ENCODE peak calls at places on chromosomes 4 and X, in four cellular contexts. P, C, X and W are unnamed samples.
A peak's percentile ranks its signal among the peaks of the same experiment; 100 is the strongest.

GRCh38 chrX:101397779-101398178 is 7.0 kb downstream of the RPL36A start:
- DNase-seq in C (no peak), P (no peak), X (no peak), W (no peak)

GRCh38 chr4:113646456-113646809 is 115.1 kb downstream of the CAMK2D start:
- DNase-seq in P (peak; percentile 46), X (no peak), C (no peak), W (no peak)

GRCh38 chr4:95537181-95537580 is 11.6 kb downstream of the UNC5C start:
- DNase-seq in P (no peak), C (no peak), X (no peak), W (no peak)

GRCh38 chr4:176538217-176538925 is 218.6 kb downstream of the SPCS3 start:
- DNase-seq in X (no peak), C (no peak), P (no peak), W (no peak)

GRCh38 chr4:26804876-26805275 is 55.8 kb upstream of the STIM2 start:
- DNase-seq in C (no peak), P (no peak), X (no peak), W (no peak)

GRCh38 chr4:155234206-155234605 is 25.8 kb downstream of the NPY2R start:
- DNase-seq in C (no peak), X (no peak), P (no peak), W (no peak)

GRCh38 chr4:10160280-10160856 is 43.8 kb upstream of the WDR1 start:
- DNase-seq in C (peak; percentile 39), X (no peak), P (no peak), W (peak; percentile 18)

GRCh38 chrX:72121381-72121780 is 10.3 kb downstream of the RTL5 start:
- DNase-seq in C (no peak), P (no peak), X (no peak), W (no peak)

GRCh38 chr4:153645183-153645582 is 38.9 kb upstream of the TLR2 start:
- DNase-seq in C (peak; percentile 42), X (no peak), P (no peak), W (no peak)

GRCh38 chr4:32826169-32826568 is 2106.0 kb downstream of the PCDH7 start:
- DNase-seq in C (no peak), X (no peak), P (no peak), W (no peak)

GRCh38 chrX:150200820-150201287 is 162.3 kb upstream of the MAMLD1 start:
- DNase-seq in X (peak; percentile 54), P (no peak), C (peak; percentile 11), W (peak; percentile 54)

GRCh38 chrX:140572724-140573123 is 67.9 kb upstream of the SOX3 start:
- DNase-seq in C (peak; percentile 6), P (peak; percentile 23), X (peak; percentile 3), W (peak; percentile 7)

GRCh38 chr4:3310301-3311094 is 17.7 kb downstream of the RGS12 start:
- DNase-seq in P (no peak), C (no peak), X (no peak), W (no peak)
- TF ChIP-seq HDAC6 in P (no peak), C (no peak), X (no peak), W (no peak)

GRCh38 chrX:13752141-13752540 is 17.6 kb downstream of the OFD1 start:
- DNase-seq in C (no peak), P (no peak), X (no peak), W (no peak)

GRCh38 chrX:13750204-13750603 is 15.7 kb downstream of the OFD1 start:
- DNase-seq in X (no peak), P (no peak), C (no peak), W (peak; percentile 16)

GRCh38 chrX:13750812-13751211 is 16.3 kb downstream of the OFD1 start:
- DNase-seq in C (no peak), P (no peak), X (no peak), W (no peak)

GRCh38 chrX:13754765-13755164 is 20.2 kb downstream of the OFD1 start:
- DNase-seq in P (no peak), X (no peak), C (no peak), W (no peak)

DNA sequence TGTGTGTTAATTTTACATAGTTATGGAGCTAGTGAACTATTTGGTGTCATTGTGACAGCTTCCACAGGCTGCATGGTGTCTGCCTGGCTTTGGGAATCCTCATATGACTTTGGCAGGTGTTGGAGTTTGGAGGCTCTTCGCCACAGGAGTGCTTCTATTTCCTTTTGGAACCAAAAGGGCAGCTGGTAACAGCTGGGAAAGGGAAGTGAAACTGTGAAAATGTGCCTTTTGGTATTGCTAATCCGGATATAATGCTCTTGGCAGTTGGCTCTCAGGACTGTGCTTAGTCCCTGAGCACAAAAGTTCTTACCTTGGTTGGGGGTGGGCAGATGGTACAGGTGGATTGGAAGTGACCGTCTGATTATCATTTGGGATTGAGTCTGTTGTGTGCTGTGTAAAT is 18.1 kb downstream of the OFD1 start:
- DNase-seq in C (no peak), P (no peak), X (no peak), W (no peak)
- TF ChIP-seq CHD2 in C (no peak), P (no peak), X (peak; percentile 68), W (no peak)

GRCh38 chr4:109123952-109124351 is 178.5 kb downstream of the COL25A1 start:
- DNase-seq in P (no peak), C (no peak), X (no peak), W (no peak)

GRCh38 chr4:109118635-109119034 is 183.8 kb downstream of the COL25A1 start:
- DNase-seq in C (no peak), P (no peak), X (no peak), W (no peak)

GRCh38 chr4:109125084-109125483 is 177.4 kb downstream of the COL25A1 start:
- DNase-seq in P (peak; percentile 1), C (no peak), X (no peak), W (no peak)

GRCh38 chr4:109119852-109120251 is 182.6 kb downstream of the COL25A1 start:
- DNase-seq in C (no peak), X (no peak), P (no peak), W (no peak)

DNA sequence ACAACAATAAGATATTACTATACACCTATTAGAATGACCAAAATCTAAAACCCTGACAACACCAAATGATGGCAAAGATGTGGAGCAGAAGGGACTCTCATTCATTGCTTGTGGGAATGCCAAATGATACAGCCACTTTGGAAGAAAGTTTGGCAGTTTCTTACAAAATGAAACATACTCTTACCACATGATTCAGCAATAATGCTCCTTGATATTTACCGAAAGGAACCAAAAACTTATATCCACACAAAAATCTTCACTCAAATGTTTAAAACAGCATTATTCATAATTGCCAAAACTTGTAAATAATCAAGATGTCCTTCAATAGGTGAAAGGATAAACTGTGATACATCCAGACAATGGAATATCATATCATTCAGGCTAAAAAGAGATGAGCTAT is 180.9 kb downstream of the COL25A1 start:
- DNase-seq in X (no peak), P (no peak), C (no peak), W (no peak)
- TF ChIP-seq RAD21 in X (no peak), P (no peak), C (no peak), W (no peak)

DNA sequence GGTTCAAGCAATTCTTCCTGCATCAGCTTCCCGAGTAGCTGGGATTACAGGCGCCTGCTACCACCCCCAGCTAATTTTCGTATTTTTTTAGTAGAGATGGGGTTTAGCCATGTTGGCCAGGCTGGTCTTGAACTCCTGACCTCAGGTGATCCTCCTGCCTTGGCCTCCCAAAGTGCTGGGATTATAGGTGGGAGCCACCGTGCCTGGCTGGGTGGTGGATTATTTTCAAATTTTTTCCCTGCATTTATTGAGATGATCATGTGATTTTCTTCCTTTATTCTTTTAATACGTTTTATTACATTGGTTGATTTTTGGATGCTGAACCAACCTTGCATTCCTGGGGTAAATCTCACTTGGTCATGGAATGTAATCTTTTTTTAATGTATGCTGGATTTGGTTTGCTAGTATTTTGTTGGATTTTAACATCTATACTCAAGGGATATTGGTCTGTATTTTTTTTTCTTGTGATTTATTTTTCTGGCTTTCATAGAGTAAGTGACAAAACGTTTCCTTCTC is 30.9 kb downstream of the BMP2K start:
- DNase-seq in C (no peak), P (no peak), X (no peak), W (no peak)
- TF ChIP-seq HDAC6 in C (no peak), P (no peak), X (no peak), W (no peak)

DNA sequence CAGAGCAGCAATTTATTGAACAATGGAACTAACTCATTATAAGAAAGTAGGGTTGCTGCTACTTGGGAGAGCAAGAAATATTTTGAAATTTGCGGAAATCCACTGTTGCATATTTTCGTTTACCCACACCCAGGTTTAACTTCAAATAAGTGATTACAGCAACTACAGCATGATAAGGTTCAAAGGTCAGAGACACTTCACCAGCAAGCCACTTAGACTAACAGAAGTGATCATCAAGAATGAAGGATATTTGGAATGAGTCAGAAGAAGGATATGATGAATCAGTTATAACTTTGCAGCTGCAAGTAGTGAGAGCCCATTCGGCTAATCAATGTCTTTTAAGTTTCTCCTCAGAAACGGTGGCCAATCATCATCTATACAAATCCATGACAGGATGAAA is 199.3 kb downstream of the TMA16 start:
- DNase-seq in P (no peak), X (no peak), C (no peak), W (no peak)
- TF ChIP-seq CHD2 in P (no peak), X (no peak), C (no peak), W (no peak)

GRCh38 chr4:6204098-6204497 is 3.7 kb upstream of the JAKMIP1 start:
- DNase-seq in C (no peak), P (no peak), X (no peak), W (no peak)

GRCh38 chr4:6200011-6200921 is at the start of gene JAKMIP1:
- DNase-seq in X (no peak), C (peak; percentile 100), P (no peak), W (peak; percentile 25)

GRCh38 chr4:6200922-6201362 is 593 bp upstream of the JAKMIP1 start:
- DNase-seq in C (no peak), X (no peak), P (no peak), W (peak; percentile 34)

GRCh38 chr4:6199344-6199921 is 916 bp downstream of the JAKMIP1 start:
- DNase-seq in X (no peak), P (no peak), C (no peak), W (no peak)

GRCh38 chr4:6201580-6202091 is 1.3 kb upstream of the JAKMIP1 start:
- DNase-seq in X (no peak), C (no peak), P (no peak), W (no peak)
- TF ChIP-seq RAD21 in X (no peak), C (no peak), P (no peak), W (no peak)

DNA sequence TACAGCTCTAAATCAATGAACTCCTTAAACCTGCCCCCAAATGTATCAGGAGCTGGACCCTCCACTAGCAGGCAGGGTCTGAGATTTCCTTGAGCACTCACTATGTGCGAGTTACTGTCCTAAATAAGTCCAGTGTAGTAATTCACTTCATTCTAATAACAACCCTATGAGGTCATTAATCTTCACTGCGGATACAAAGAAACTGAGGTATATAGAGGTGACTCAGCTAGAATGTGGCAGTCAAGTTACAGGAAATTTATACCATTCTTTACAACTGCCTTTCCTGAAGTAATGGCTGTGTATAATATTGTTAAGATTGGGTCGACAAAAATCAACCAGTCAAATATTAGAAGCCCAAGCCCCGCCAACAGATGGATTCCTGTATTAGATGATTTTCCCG is 473.9 kb upstream of the FTHL17 start:
- DNase-seq in C (no peak), X (no peak), P (no peak), W (no peak)
- TF ChIP-seq HDAC6 in C (no peak), X (no peak), P (no peak), W (no peak)

GRCh38 chr4:157012781-157013180 is 41.2 kb upstream of the PDGFC start:
- DNase-seq in P (no peak), C (no peak), X (no peak), W (no peak)
- TF ChIP-seq CHD2 in P (no peak), C (no peak), X (no peak), W (no peak)